ENCODE peak calls at places on chromosomes 4 and X, in seven cellular contexts. T, S, I, A, J, R and B are unnamed samples.
A peak's percentile ranks its signal among the peaks of the same experiment; 100 is the strongest.

GRCh38 chr4:129046055-129046959 is 47.0 kb downstream of the SCLT1 start:
- DNase-seq in T (no peak), S (no peak), I (no peak), A (no peak), J (no peak), R (no peak), B (no peak)

GRCh38 chrX:104370089-104370488 is 115.4 kb upstream of the ESX1 start:
- DNase-seq in T (no peak), S (no peak), I (no peak), A (no peak), J (no peak), R (no peak), B (no peak)

GRCh38 chrX:126770179-126770578 is 49.4 kb upstream of the PRR32 start:
- DNase-seq in T (peak; percentile 1), S (no peak), I (no peak), A (no peak), J (no peak), R (no peak), B (no peak)

GRCh38 chr4:80568891-80569290 is 233.4 kb downstream of the CFAP299 start:
- DNase-seq in T (no peak), S (no peak), I (no peak), A (no peak), J (no peak), R (no peak), B (no peak)

GRCh38 chr4:6423575-6423974 is 48.8 kb downstream of the PPP2R2C start:
- DNase-seq in T (no peak), S (no peak), I (no peak), A (no peak), J (no peak), R (no peak), B (no peak)

GRCh38 chr4:40070387-40070786 is 13.7 kb downstream of the N4BP2 start:
- DNase-seq in T (no peak), S (no peak), I (no peak), A (no peak), J (no peak), R (no peak), B (no peak)

GRCh38 chr4:135605096-135605495 is 1403.5 kb upstream of the PABPC4L start:
- DNase-seq in T (no peak), S (no peak), I (no peak), A (no peak), J (no peak), R (no peak), B (no peak)

GRCh38 chr4:187504974-187505797 is 490.4 kb upstream of the ZFP42 start:
- DNase-seq in T (no peak), S (no peak), I (no peak), A (no peak), J (no peak), R (no peak), B (no peak)

GRCh38 chrX:128436397-128437103 is 384.3 kb upstream of the ACTRT1 start:
- DNase-seq in T (no peak), S (no peak), I (no peak), A (no peak), J (no peak), R (no peak), B (no peak)